ENCODE peak calls at places on chromosomes 4 and X, in seven cellular contexts. A is heart left ventricle; G is brain microvascular endothelial cell; U is MCF 10A; L is activated CD8-positive, alpha-beta T cell treated with anti-CD3 and anti-CD28 coated beads for 36 hours; V is dorsolateral prefrontal cortex; N is heart right ventricle. W is an unnamed sample.

GRCh38 chr4:137623013-137623412 is 90.7 kb upstream of the PCDH18 start:
- DNase-seq in N (no peak), A (no peak), U (no peak), L (no peak), V (no peak), G (no peak), W (peak)

GRCh38 chrX:133497356-133497755 is 82.1 kb upstream of the GPC4 start:
- DNase-seq in A (no peak), N (no peak), G (no peak), L (no peak), U (no peak), V (no peak), W (no peak)

GRCh38 chrX:44432641-44433040 is 89.2 kb upstream of the EFHC2 start:
- DNase-seq in V (no peak), N (no peak), A (no peak), G (no peak), U (no peak), L (no peak), W (no peak)

GRCh38 chr4:184453402-184454160 is 20.8 kb downstream of the IRF2 start:
- DNase-seq in N (no peak), U (peak), G (peak), L (peak), V (no peak), A (no peak), W (peak)

GRCh38 chr4:31360786-31361185 is 640.6 kb downstream of the PCDH7 start:
- DNase-seq in N (no peak), G (peak), V (no peak), L (no peak), A (no peak), U (peak), W (no peak)

GRCh38 chrX:129959493-129959832 is 23.0 kb upstream of the BCORL1 start:
- DNase-seq in V (no peak), A (no peak), L (no peak), U (no peak), G (no peak), N (no peak), W (no peak)

GRCh38 chrX:40950546-40950945 is 134.7 kb upstream of the USP9X start:
- DNase-seq in V (no peak), G (no peak), A (no peak), N (no peak), U (no peak), L (no peak), W (no peak)

GRCh38 chrX:68748030-68748429 is 80.8 kb upstream of the EFNB1 start:
- DNase-seq in L (no peak), G (no peak), V (no peak), A (no peak), U (no peak), N (no peak), W (no peak)

GRCh38 chrX:97763391-97763790 is 879.7 kb downstream of the RPA4 start:
- DNase-seq in V (no peak), L (no peak), U (no peak), G (no peak), A (no peak), N (no peak), W (no peak)

GRCh38 chr4:36709986-36710385 is 428.6 kb downstream of the DTHD1 start:
- DNase-seq in A (no peak), V (no peak), U (no peak), L (no peak), N (no peak), G (no peak), W (no peak)

GRCh38 chrX:103918050-103918449 is 44.4 kb upstream of the TMSB15B start:
- DNase-seq in G (peak), N (peak), V (peak), L (peak), U (peak), A (peak), W (peak)

GRCh38 chr4:179465131-179465797 is 2023.0 kb upstream of the AGA start:
- DNase-seq in U (peak), V (no peak), A (no peak), N (no peak), L (no peak), G (peak), W (no peak)

GRCh38 chrX:18861436-18861950 is 122.4 kb downstream of the PHKA2 start:
- DNase-seq in A (no peak), G (no peak), N (no peak), U (no peak), V (no peak), L (no peak), W (no peak)

GRCh38 chr4:159823743-159824142 is 720.9 kb downstream of the RAPGEF2 start:
- DNase-seq in G (peak), U (no peak), A (no peak), V (no peak), L (no peak), N (no peak), W (no peak)

GRCh38 chr4:158131037-158131436 is 41.8 kb downstream of the GASK1B start:
- DNase-seq in V (no peak), L (no peak), A (no peak), G (no peak), U (no peak), N (no peak), W (no peak)

GRCh38 chrX:8083276-8083675 is 87.8 kb downstream of the VCX2 start:
- DNase-seq in V (no peak), N (no peak), L (no peak), G (no peak), U (no peak), A (no peak), W (no peak)

GRCh38 chr4:98890698-98891097 is 38.2 kb downstream of the EIF4E start:
- DNase-seq in V (no peak), U (peak), G (no peak), A (no peak), L (no peak), N (no peak), W (no peak)

GRCh38 chr4:173258866-173259265 is 75.3 kb downstream of the HMGB2 start:
- DNase-seq in N (no peak), G (no peak), U (no peak), L (no peak), V (no peak), A (no peak), W (no peak)

GRCh38 chr4:53734584-53735363 is 143.5 kb upstream of the LNX1 start:
- DNase-seq in U (peak), V (no peak), A (no peak), G (peak), N (no peak), L (no peak), W (no peak)

GRCh38 chrX:34612036-34612435 is 45.0 kb downstream of the TMEM47 start:
- DNase-seq in N (no peak), L (no peak), A (no peak), U (peak), V (no peak), G (peak), W (no peak)

GRCh38 chr4:118327554-118328241 is 25.1 kb downstream of the PRSS12 start:
- DNase-seq in U (no peak), V (no peak), A (no peak), N (no peak), G (peak), L (no peak), W (no peak)

GRCh38 chr4:11632488-11632887 is 203.8 kb upstream of the HS3ST1 start:
- DNase-seq in A (no peak), U (peak), N (no peak), V (no peak), G (no peak), L (no peak), W (no peak)

GRCh38 chr4:150818661-150819060 is 196.4 kb downstream of the LRBA start:
- DNase-seq in V (no peak), G (no peak), A (no peak), N (no peak), L (no peak), U (no peak), W (no peak)

GRCh38 chrX:152912121-152912520 is 14.3 kb downstream of the ZNF185 start:
- DNase-seq in A (no peak), L (peak), U (no peak), V (no peak), N (no peak), G (no peak), W (no peak)
- TF ChIP-seq CTCF in A (no peak), L (no peak), U (no peak), V (no peak), N (no peak), G (peak), W (peak)

DNA sequence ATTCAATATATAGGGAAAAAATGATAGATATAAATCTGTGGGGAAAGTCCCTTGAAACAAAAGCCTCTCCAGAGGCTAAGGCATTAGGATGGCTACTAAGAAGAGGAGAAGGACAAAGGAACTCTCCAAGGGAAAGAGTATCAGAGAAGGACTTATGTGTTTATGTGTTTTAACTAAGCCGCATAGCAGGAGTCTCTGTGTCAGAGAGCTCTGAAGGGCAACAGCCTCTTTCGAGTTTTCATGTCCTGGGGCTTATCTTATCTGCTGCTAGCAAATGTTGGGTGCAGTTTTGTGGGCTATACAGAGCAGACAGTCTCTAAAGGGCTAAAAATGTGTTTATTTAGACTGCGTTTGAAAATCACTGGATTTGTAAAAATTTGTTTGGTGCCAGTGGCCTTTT is 1145.6 kb upstream of the DIAPH2 start:
- DNase-seq in G (no peak), V (no peak), N (no peak), L (no peak), A (no peak), U (no peak), W (no peak)
- TF ChIP-seq CTCF in G (no peak), V (no peak), N (no peak), L (no peak), A (no peak), U (no peak), W (no peak)

DNA sequence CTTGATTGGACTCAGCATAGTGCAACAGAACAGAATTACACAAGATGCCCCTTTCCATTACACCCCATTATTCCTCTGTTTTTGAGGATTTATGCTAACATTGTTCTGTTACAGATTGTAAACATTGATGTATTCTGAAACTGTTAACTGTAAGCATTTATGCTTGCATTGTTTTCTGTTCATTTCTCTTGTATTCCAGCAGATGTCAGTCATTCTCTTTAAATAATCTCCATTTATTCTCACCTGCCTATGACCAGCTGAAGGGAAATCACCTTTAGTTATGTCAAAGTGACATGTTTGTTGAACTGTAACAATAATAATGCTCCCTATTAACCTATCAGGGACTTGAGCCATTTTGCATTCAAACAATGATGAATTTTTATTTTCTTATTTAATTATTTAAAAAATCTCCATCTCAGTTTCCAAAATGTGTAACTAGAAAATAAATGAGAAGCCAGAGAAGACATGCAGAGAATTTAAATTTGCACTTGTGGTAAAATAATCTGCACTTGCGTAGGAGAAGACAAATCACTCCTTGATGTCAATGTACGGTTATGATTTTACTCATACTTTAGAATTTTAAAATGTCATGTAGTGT is 58.0 kb downstream of the SPCS3 start:
- DNase-seq in A (no peak), V (no peak), G (no peak), L (no peak), N (no peak), U (peak), W (peak)
- TF ChIP-seq CTCF in A (peak), V (peak), G (peak), L (peak), N (peak), U (peak), W (peak)

GRCh38 chrX:56798866-56799864 is 70.1 kb downstream of the NBDY start:
- DNase-seq in N (no peak), V (peak), L (no peak), U (peak), A (peak), G (no peak), W (peak)
- TF ChIP-seq CTCF in N (no peak), V (peak), L (no peak), U (no peak), A (no peak), G (no peak), W (peak)

DNA sequence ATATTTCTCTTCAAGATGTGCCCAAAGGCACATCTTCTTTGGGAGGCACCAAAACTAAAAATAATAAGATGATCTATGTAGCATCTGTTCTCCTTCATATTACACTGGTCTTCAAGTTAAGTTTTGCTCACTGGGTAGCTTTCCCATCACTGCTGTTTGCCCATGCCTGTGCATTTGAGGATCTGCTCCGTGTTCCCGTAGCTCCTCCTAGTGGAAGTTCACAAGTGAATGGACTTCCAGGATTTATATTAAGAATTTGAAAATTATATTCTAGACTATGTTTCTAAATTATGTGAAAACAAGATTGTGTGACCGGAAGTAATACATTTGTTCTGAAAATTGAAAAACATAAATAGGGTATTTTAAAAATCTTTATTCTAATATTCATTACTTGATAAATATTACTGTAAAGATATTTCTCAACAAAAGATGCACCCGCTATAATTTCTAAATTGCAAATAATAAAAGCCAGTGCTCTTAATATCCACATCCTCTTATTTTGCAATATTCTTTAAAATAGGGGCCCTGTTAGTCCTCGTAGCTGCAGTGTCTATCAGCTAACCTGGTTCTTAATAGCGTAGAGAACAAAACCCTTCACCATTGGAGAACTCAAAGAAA is 147.7 kb downstream of the RBM46 start:
- DNase-seq in L (peak), V (no peak), A (no peak), N (no peak), U (peak), G (peak), W (no peak)
- TF ChIP-seq CTCF in L (no peak), V (peak), A (no peak), N (no peak), U (peak), G (peak), W (peak)

GRCh38 chr4:2942532-2943363 is 20.5 kb downstream of the NOP14 start:
- DNase-seq in U (no peak), G (no peak), N (no peak), A (no peak), L (peak), V (no peak), W (no peak)

GRCh38 chr4:2942037-2942531 is 21.1 kb downstream of the NOP14 start:
- DNase-seq in N (no peak), L (no peak), G (no peak), U (no peak), V (peak), A (no peak), W (no peak)

GRCh38 chr4:2939383-2940243 is 23.6 kb downstream of the NOP14 start:
- DNase-seq in N (peak), A (no peak), L (peak), U (no peak), V (peak), G (no peak), W (no peak)

GRCh38 chr4:2940267-2941137 is 22.7 kb downstream of the NOP14 start:
- DNase-seq in U (no peak), N (no peak), A (no peak), G (no peak), V (no peak), L (no peak), W (no peak)

DNA sequence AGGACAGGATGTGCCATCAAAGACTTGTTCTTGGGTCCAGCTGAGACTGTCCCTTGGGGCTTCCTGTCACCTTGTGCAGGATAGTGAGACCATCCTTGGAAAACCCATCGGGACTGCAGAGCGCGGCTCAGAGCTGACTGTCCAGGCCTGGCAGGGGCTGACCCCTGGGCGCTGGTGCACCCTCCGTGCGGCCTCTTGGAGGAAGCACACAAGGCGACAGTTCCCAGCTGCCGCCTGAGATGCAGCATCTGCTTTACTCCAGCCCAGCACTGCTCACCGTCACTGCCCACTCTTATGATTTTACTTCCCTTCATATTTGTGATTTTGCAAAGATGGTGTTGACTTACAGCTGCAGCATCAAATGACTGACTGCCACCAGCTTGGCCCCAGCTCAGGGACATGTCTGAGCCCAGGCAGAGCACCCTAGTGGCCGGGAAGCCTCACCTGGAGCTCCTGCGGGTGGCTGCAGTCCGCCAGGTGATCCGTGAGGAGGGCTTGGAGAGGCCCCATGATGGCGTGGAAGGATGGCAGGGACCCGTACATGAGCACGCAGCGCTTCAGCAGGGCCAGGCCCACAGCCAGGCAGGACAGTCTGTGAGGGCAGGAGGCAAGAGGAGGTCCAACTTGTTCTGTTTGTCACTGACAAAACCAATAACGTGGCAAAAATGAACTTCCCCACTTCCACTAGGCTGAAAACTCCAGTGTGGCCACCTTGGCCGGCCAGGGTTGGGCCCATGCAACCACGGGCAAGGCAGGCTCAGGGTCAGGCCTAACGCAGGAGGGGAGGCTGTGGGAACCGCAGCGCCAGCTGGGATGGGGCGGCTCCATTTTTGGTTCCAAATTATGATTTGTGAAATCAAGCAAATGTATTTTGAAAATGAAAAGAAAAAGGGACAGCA is 21.8 kb downstream of the NOP14 start:
- DNase-seq in G (no peak), L (no peak), U (no peak), V (peak), A (no peak), N (no peak), W (no peak)
- TF ChIP-seq CTCF in G (no peak), L (no peak), U (no peak), V (no peak), A (no peak), N (no peak), W (no peak)

GRCh38 chrX:73850124-73851013 is 287.4 kb downstream of the CHIC1 start:
- DNase-seq in L (peak), V (no peak), U (peak), N (no peak), A (peak), G (peak), W (peak)
- TF ChIP-seq CTCF in L (no peak), V (no peak), U (peak), N (no peak), A (no peak), G (peak), W (peak)

GRCh38 chrX:24561121-24561520 is 86.0 kb downstream of the PCYT1B start:
- DNase-seq in G (no peak), V (no peak), L (no peak), A (no peak), U (peak), N (no peak), W (peak)
- TF ChIP-seq CTCF in G (no peak), V (no peak), L (peak), A (no peak), U (peak), N (no peak), W (peak)

GRCh38 chrX:45954026-45954425 is 591.2 kb downstream of the ZNF674 start:
- DNase-seq in N (no peak), U (no peak), V (no peak), G (no peak), A (no peak), L (no peak), W (no peak)

GRCh38 chrX:45956222-45956867 is 588.9 kb downstream of the ZNF674 start:
- DNase-seq in V (no peak), N (no peak), A (no peak), G (no peak), L (no peak), U (no peak), W (no peak)

DNA sequence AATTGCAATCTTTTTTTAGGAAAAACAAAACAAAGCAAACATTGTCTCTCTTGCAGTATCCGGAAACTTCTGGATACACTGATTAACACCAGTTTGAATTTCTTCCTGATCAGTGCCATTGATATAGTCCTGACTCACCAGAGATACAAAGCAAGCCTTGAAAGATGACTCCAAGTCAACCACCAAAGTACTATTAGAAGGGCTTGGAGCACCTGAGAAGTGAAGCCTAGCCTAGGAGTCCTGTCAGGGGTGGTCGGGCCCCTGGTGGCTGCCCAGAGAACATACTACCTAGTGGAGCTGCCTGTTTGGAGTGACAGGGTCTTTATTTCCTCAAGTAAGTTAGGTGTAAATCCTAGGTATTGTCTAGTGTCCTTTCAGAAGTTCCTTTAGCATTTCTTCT is 593.2 kb downstream of the ZNF674 start:
- DNase-seq in A (no peak), L (no peak), V (no peak), G (no peak), N (no peak), U (no peak), W (no peak)
- TF ChIP-seq CTCF in A (no peak), L (no peak), V (no peak), G (peak), N (no peak), U (no peak), W (no peak)

W was measured in GM13977.